ENCODE peak calls at places on chromosomes 12 and 14, in eight cellular contexts. One of them, this sample, is unnamed.

GRCh38 chr12:45975506-45975905 is 14.9 kb downstream of the SCAF11 start:
- DNase-seq in neural crest cell: no peak
- DNase-seq in stomach: no peak
- DNase-seq in SHP77: no peak
- DNase-seq in endothelial cell: no peak
- DNase-seq in mucosa of descending colon: no peak
- DNase-seq in COR-L47: no peak
- DNase-seq in T47D: no peak
- DNase-seq in this sample: no peak

GRCh38 chr12:15601210-15601800 is 187.9 kb downstream of the EPS8 start:
- DNase-seq in neural crest cell: no peak
- DNase-seq in stomach: no peak
- DNase-seq in SHP77: no peak
- DNase-seq in endothelial cell: no peak
- DNase-seq in mucosa of descending colon: no peak
- DNase-seq in COR-L47: no peak
- DNase-seq in T47D: no peak
- DNase-seq in this sample: no peak

GRCh38 chr14:102375126-102375525 is 12.4 kb downstream of the TECPR2 start:
- DNase-seq in neural crest cell: no peak
- DNase-seq in stomach: no peak
- DNase-seq in SHP77: no peak
- DNase-seq in endothelial cell: no peak
- DNase-seq in mucosa of descending colon: no peak
- DNase-seq in COR-L47: no peak
- DNase-seq in T47D: no peak
- DNase-seq in this sample: no peak

GRCh38 chr14:84228702-84229101 is 1301.2 kb upstream of the FLRT2 start:
- DNase-seq in neural crest cell: no peak
- DNase-seq in stomach: no peak
- DNase-seq in SHP77: no peak
- DNase-seq in endothelial cell: no peak
- DNase-seq in mucosa of descending colon: no peak
- DNase-seq in COR-L47: no peak
- DNase-seq in T47D: no peak
- DNase-seq in this sample: no peak

GRCh38 chr12:132397934-132398385 is 68.6 kb upstream of the GALNT9 start:
- DNase-seq in neural crest cell: no peak
- DNase-seq in stomach: no peak
- DNase-seq in SHP77: no peak
- DNase-seq in endothelial cell: no peak
- DNase-seq in mucosa of descending colon: no peak
- DNase-seq in COR-L47: no peak
- DNase-seq in T47D: no peak
- DNase-seq in this sample: no peak

GRCh38 chr12:54372113-54372806 is 8.0 kb upstream of the GPR84 start:
- DNase-seq in neural crest cell: no peak
- DNase-seq in stomach: no peak
- DNase-seq in SHP77: peak; percentile 69
- DNase-seq in endothelial cell: no peak
- DNase-seq in mucosa of descending colon: no peak
- DNase-seq in COR-L47: no peak
- DNase-seq in T47D: no peak
- DNase-seq in this sample: no peak

GRCh38 chr12:9866786-9867379 is 2.3 kb downstream of the CLEC2B start:
- DNase-seq in neural crest cell: no peak
- DNase-seq in stomach: no peak
- DNase-seq in SHP77: no peak
- DNase-seq in endothelial cell: no peak
- DNase-seq in mucosa of descending colon: no peak
- DNase-seq in COR-L47: no peak
- DNase-seq in T47D: no peak
- DNase-seq in this sample: no peak

GRCh38 chr14:58297412-58297761 is 968 bp upstream of the ARID4A start:
- DNase-seq in neural crest cell: no peak
- DNase-seq in stomach: peak; percentile 33
- DNase-seq in SHP77: no peak
- DNase-seq in endothelial cell: peak; percentile 46
- DNase-seq in mucosa of descending colon: no peak
- DNase-seq in COR-L47: no peak
- DNase-seq in T47D: no peak
- DNase-seq in this sample: no peak

GRCh38 chr12:130083002-130083401 is 79.3 kb upstream of the FZD10 start:
- DNase-seq in neural crest cell: no peak
- DNase-seq in stomach: no peak
- DNase-seq in SHP77: no peak
- DNase-seq in endothelial cell: no peak
- DNase-seq in mucosa of descending colon: no peak
- DNase-seq in COR-L47: no peak
- DNase-seq in T47D: no peak
- DNase-seq in this sample: no peak

GRCh38 chr12:3409662-3410061 is 81.3 kb upstream of the PRMT8 start:
- DNase-seq in neural crest cell: no peak
- DNase-seq in stomach: no peak
- DNase-seq in SHP77: no peak
- DNase-seq in endothelial cell: no peak
- DNase-seq in mucosa of descending colon: no peak
- DNase-seq in COR-L47: no peak
- DNase-seq in T47D: no peak
- DNase-seq in this sample: no peak

GRCh38 chr12:117854339-117855012 is 114.3 kb downstream of the KSR2 start:
- DNase-seq in neural crest cell: peak; percentile 75
- DNase-seq in stomach: peak; percentile 62
- DNase-seq in SHP77: peak; percentile 64
- DNase-seq in endothelial cell: peak; percentile 78
- DNase-seq in mucosa of descending colon: peak; percentile 71
- DNase-seq in COR-L47: peak; percentile 13
- DNase-seq in T47D: peak; percentile 85
- DNase-seq in this sample: no peak

GRCh38 chr14:64838656-64839055 is 41.1 kb downstream of the SPTB start:
- DNase-seq in neural crest cell: no peak
- DNase-seq in stomach: no peak
- DNase-seq in SHP77: no peak
- DNase-seq in endothelial cell: no peak
- DNase-seq in mucosa of descending colon: peak; percentile 14
- DNase-seq in COR-L47: no peak
- DNase-seq in T47D: no peak
- DNase-seq in this sample: no peak

GRCh38 chr12:52215587-52216031 is 17.4 kb upstream of the KRT7 start:
- DNase-seq in neural crest cell: no peak
- DNase-seq in stomach: no peak
- DNase-seq in SHP77: peak; percentile 66
- DNase-seq in endothelial cell: no peak
- DNase-seq in mucosa of descending colon: no peak
- DNase-seq in COR-L47: no peak
- DNase-seq in T47D: no peak
- DNase-seq in this sample: no peak

GRCh38 chr12:126337556-126337955 is 1272.3 kb downstream of the AACS start:
- DNase-seq in neural crest cell: no peak
- DNase-seq in stomach: no peak
- DNase-seq in SHP77: no peak
- DNase-seq in endothelial cell: no peak
- DNase-seq in mucosa of descending colon: no peak
- DNase-seq in COR-L47: no peak
- DNase-seq in T47D: no peak
- DNase-seq in this sample: no peak

GRCh38 chr14:58249611-58250010 is 5.0 kb downstream of the PSMA3 start:
- DNase-seq in neural crest cell: no peak
- DNase-seq in stomach: no peak
- DNase-seq in SHP77: no peak
- DNase-seq in endothelial cell: no peak
- DNase-seq in mucosa of descending colon: no peak
- DNase-seq in COR-L47: no peak
- DNase-seq in T47D: no peak
- DNase-seq in this sample: no peak

GRCh38 chr14:23512156-23512555 is 39.4 kb downstream of the ZFHX2 start:
- DNase-seq in neural crest cell: no peak
- DNase-seq in stomach: no peak
- DNase-seq in SHP77: peak; percentile 83
- DNase-seq in endothelial cell: no peak
- DNase-seq in mucosa of descending colon: no peak
- DNase-seq in COR-L47: peak; percentile 61
- DNase-seq in T47D: no peak
- DNase-seq in this sample: no peak

GRCh38 chr12:76026643-76027063 is 4.9 kb downstream of the PHLDA1 start:
- DNase-seq in neural crest cell: no peak
- DNase-seq in stomach: no peak
- DNase-seq in SHP77: no peak
- DNase-seq in endothelial cell: no peak
- DNase-seq in mucosa of descending colon: no peak
- DNase-seq in COR-L47: no peak
- DNase-seq in T47D: no peak
- DNase-seq in this sample: no peak

GRCh38 chr12:12505544-12506501 is 56.8 kb downstream of the DUSP16 start:
- DNase-seq in neural crest cell: no peak
- DNase-seq in stomach: no peak
- DNase-seq in SHP77: no peak
- DNase-seq in endothelial cell: no peak
- DNase-seq in mucosa of descending colon: no peak
- DNase-seq in COR-L47: no peak
- DNase-seq in T47D: no peak
- DNase-seq in this sample: no peak

GRCh38 chr12:52600941-52601481 is at the start of gene KRT72:
- DNase-seq in neural crest cell: no peak
- DNase-seq in stomach: no peak
- DNase-seq in SHP77: no peak
- DNase-seq in endothelial cell: no peak
- DNase-seq in mucosa of descending colon: no peak
- DNase-seq in COR-L47: no peak
- DNase-seq in T47D: no peak
- DNase-seq in this sample: no peak

GRCh38 chr14:54627325-54627717 is 60.4 kb downstream of the SAMD4A start:
- DNase-seq in neural crest cell: no peak
- DNase-seq in stomach: no peak
- DNase-seq in SHP77: no peak
- DNase-seq in endothelial cell: no peak
- DNase-seq in mucosa of descending colon: no peak
- DNase-seq in COR-L47: no peak
- DNase-seq in T47D: no peak
- DNase-seq in this sample: no peak

GRCh38 chr12:96237465-96238077 is 43.4 kb downstream of the ELK3 start:
- DNase-seq in neural crest cell: no peak
- DNase-seq in stomach: peak; percentile 44
- DNase-seq in SHP77: peak; percentile 19
- DNase-seq in endothelial cell: no peak
- DNase-seq in mucosa of descending colon: peak; percentile 54
- DNase-seq in COR-L47: no peak
- DNase-seq in T47D: peak; percentile 45
- DNase-seq in this sample: peak; percentile 45

GRCh38 chr12:22993639-22994038 is 368.7 kb downstream of the ETNK1 start:
- DNase-seq in neural crest cell: no peak
- DNase-seq in stomach: no peak
- DNase-seq in SHP77: no peak
- DNase-seq in endothelial cell: no peak
- DNase-seq in mucosa of descending colon: no peak
- DNase-seq in COR-L47: no peak
- DNase-seq in T47D: no peak
- DNase-seq in this sample: no peak

GRCh38 chr12:90953956-90954421 is 987 bp downstream of the CCER1 start:
- DNase-seq in neural crest cell: no peak
- DNase-seq in stomach: no peak
- DNase-seq in SHP77: no peak
- DNase-seq in endothelial cell: no peak
- DNase-seq in mucosa of descending colon: no peak
- DNase-seq in COR-L47: no peak
- DNase-seq in T47D: no peak
- DNase-seq in this sample: no peak

GRCh38 chr12:84874125-84874824 is 38.3 kb downstream of the SLC6A15 start:
- DNase-seq in neural crest cell: no peak
- DNase-seq in stomach: no peak
- DNase-seq in SHP77: peak; percentile 36
- DNase-seq in endothelial cell: no peak
- DNase-seq in mucosa of descending colon: peak; percentile 19
- DNase-seq in COR-L47: peak; percentile 53
- DNase-seq in T47D: peak; percentile 79
- DNase-seq in this sample: no peak

GRCh38 chr14:92994942-92995341 is 72.0 kb downstream of the CHGA start:
- DNase-seq in neural crest cell: no peak
- DNase-seq in stomach: no peak
- DNase-seq in SHP77: no peak
- DNase-seq in endothelial cell: no peak
- DNase-seq in mucosa of descending colon: no peak
- DNase-seq in COR-L47: no peak
- DNase-seq in T47D: no peak
- DNase-seq in this sample: no peak

GRCh38 chr14:92702441-92702918 is 45.9 kb downstream of the LGMN start:
- DNase-seq in neural crest cell: no peak
- DNase-seq in stomach: no peak
- DNase-seq in SHP77: no peak
- DNase-seq in endothelial cell: no peak
- DNase-seq in mucosa of descending colon: no peak
- DNase-seq in COR-L47: no peak
- DNase-seq in T47D: no peak
- DNase-seq in this sample: no peak

GRCh38 chr14:93023039-93023438 is 92.7 kb downstream of the ITPK1 start:
- DNase-seq in neural crest cell: no peak
- DNase-seq in stomach: no peak
- DNase-seq in SHP77: peak; percentile 24
- DNase-seq in endothelial cell: no peak
- DNase-seq in mucosa of descending colon: no peak
- DNase-seq in COR-L47: no peak
- DNase-seq in T47D: peak; percentile 59
- DNase-seq in this sample: no peak

GRCh38 chr14:92386165-92386564 is 63.2 kb downstream of the SLC24A4 start:
- DNase-seq in neural crest cell: no peak
- DNase-seq in stomach: no peak
- DNase-seq in SHP77: no peak
- DNase-seq in endothelial cell: no peak
- DNase-seq in mucosa of descending colon: no peak
- DNase-seq in COR-L47: no peak
- DNase-seq in T47D: no peak
- DNase-seq in this sample: no peak

GRCh38 chr12:1122803-1123202 is 131.8 kb downstream of the ERC1 start:
- DNase-seq in neural crest cell: no peak
- DNase-seq in stomach: no peak
- DNase-seq in SHP77: no peak
- DNase-seq in endothelial cell: no peak
- DNase-seq in mucosa of descending colon: no peak
- DNase-seq in COR-L47: no peak
- DNase-seq in T47D: peak; percentile 42
- DNase-seq in this sample: peak; percentile 21

This sample was measured in CD4-positive, alpha-beta T cell.